ENCODE peak calls at places on chromosomes 4 and X, in seven cellular contexts. I is tibial nerve, J is suprapubic skin, N is fibroblast of lung, O is heart right ventricle, T is K562, F is mucosa of descending colon. A is an unnamed sample. For H3K9me3, the result is how much of the 10 kb centered on the place peaks cover.

GRCh38 chr4:8238515-8239053 is 31.0 kb upstream of the HTRA3 start:
- DNase-seq in I (no peak), J (no peak), N (no peak), O (no peak), T (peak), F (peak), A (no peak)

GRCh38 chr4:149791836-149792235 is 23.8 kb downstream of the IQCM start:
- DNase-seq in I (no peak), J (no peak), N (peak), O (no peak), T (no peak), F (no peak), A (no peak)

GRCh38 chr4:106569151-106570029 is 200.8 kb upstream of the GIMD1 start:
- DNase-seq in I (no peak), J (peak), N (no peak), O (no peak), T (no peak), F (no peak), A (no peak)

GRCh38 chrX:20317873-20318272 is 51.2 kb upstream of the RPS6KA3 start:
- DNase-seq in I (no peak), J (no peak), N (no peak), O (no peak), T (no peak), F (no peak), A (no peak)

GRCh38 chr4:54082168-54082567 is 17.8 kb upstream of the CHIC2 start:
- DNase-seq in I (no peak), J (no peak), N (peak), O (no peak), T (no peak), F (no peak), A (peak)

GRCh38 chr4:98688416-98689290 is 30.2 kb upstream of the TSPAN5 start:
- DNase-seq in I (no peak), J (no peak), N (peak), O (no peak), T (peak), F (no peak), A (peak)

GRCh38 chr4:8913121-8913857 is 41.6 kb upstream of the HMX1 start:
- DNase-seq in I (peak), J (peak), N (no peak), O (no peak), T (no peak), F (no peak), A (no peak)

GRCh38 chr4:174713181-174713580 is 115.9 kb downstream of the GLRA3 start:
- DNase-seq in I (no peak), J (no peak), N (no peak), O (no peak), T (no peak), F (no peak), A (no peak)

GRCh38 chrX:3268804-3269203 is 77.6 kb downstream of the MXRA5 start:
- DNase-seq in I (no peak), J (no peak), N (peak), O (no peak), T (no peak), F (no peak), A (no peak)

GRCh38 chrX:37420179-37420578 is 71.0 kb downstream of the PRRG1 start:
- DNase-seq in I (no peak), J (no peak), N (peak), O (no peak), T (no peak), F (no peak), A (no peak)

GRCh38 chr4:141301216-141301615 is 80.5 kb downstream of the ZNF330 start:
- DNase-seq in I (no peak), J (no peak), N (no peak), O (peak), T (no peak), F (no peak), A (no peak)

GRCh38 chr4:137949746-137950145 is 292.4 kb downstream of the SLC7A11 start:
- DNase-seq in I (no peak), J (no peak), N (peak), O (no peak), T (no peak), F (no peak), A (no peak)

GRCh38 chrX:2960861-2961515 is 31.8 kb upstream of the ARSD start:
- DNase-seq in I (no peak), J (no peak), N (no peak), O (no peak), T (no peak), F (no peak), A (no peak)

GRCh38 chr4:188387134-188387791 is 248.0 kb downstream of the TRIML1 start:
- DNase-seq in I (no peak), J (no peak), N (no peak), O (no peak), T (no peak), F (no peak), A (no peak)

GRCh38 chr4:766152-766515 is 59.8 kb downstream of the CPLX1 start:
- DNase-seq in I (no peak), J (no peak), N (peak), O (no peak), T (no peak), F (no peak), A (no peak)

GRCh38 chr4:98327694-98328093 is 66.5 kb downstream of the RAP1GDS1 start:
- DNase-seq in I (no peak), J (no peak), N (no peak), O (no peak), T (no peak), F (no peak), A (no peak)

GRCh38 chrX:13495232-13495631 is 74.2 kb upstream of the EGFL6 start:
- DNase-seq in I (no peak), J (no peak), N (no peak), O (no peak), T (no peak), F (no peak), A (no peak)

GRCh38 chrX:129736491-129736890 is 2.3 kb upstream of the XPNPEP2 start:
- DNase-seq in I (no peak), J (no peak), N (no peak), O (no peak), T (no peak), F (no peak), A (no peak)

GRCh38 chrX:50579955-50580354 is 109.3 kb upstream of the DGKK start:
- DNase-seq in I (no peak), J (no peak), N (peak), O (peak), T (peak), F (no peak), A (peak)

GRCh38 chrX:37905436-37906147 is 58.2 kb upstream of the DYNLT3 start:
- DNase-seq in I (no peak), J (no peak), N (peak), O (no peak), T (no peak), F (peak), A (no peak)

GRCh38 chr4:181077416-181077815 is 1165.8 kb upstream of the TENM3 start:
- DNase-seq in I (no peak), J (no peak), N (peak), O (no peak), T (no peak), F (no peak), A (no peak)

GRCh38 chr4:30443289-30443688 is 276.9 kb upstream of the PCDH7 start:
- DNase-seq in I (no peak), J (no peak), N (no peak), O (no peak), T (no peak), F (no peak), A (no peak)

GRCh38 chr4:83040269-83040668 is 5.3 kb downstream of the COPS4 start:
- DNase-seq in I (no peak), J (no peak), N (no peak), O (no peak), T (no peak), F (no peak), A (no peak)
- TF ChIP-seq CTCF in I (no peak), J (no peak), N (no peak), O (no peak), T (no peak), F (no peak), A (peak)

GRCh38 chrX:40108959-40109287 is 11.2 kb upstream of the BCOR start:
- DNase-seq in I (no peak), J (no peak), N (peak), O (peak), T (peak), F (peak), A (no peak)

GRCh38 chrX:40108084-40108958 is 10.6 kb upstream of the BCOR start:
- DNase-seq in I (no peak), J (no peak), N (peak), O (peak), T (no peak), F (peak), A (no peak)

GRCh38 chrX:40105791-40106676 is 8.3 kb upstream of the BCOR start:
- DNase-seq in I (peak), J (no peak), N (no peak), O (peak), T (peak), F (peak), A (no peak)

GRCh38 chrX:40106677-40107290 is 9.0 kb upstream of the BCOR start:
- DNase-seq in I (no peak), J (no peak), N (no peak), O (no peak), T (no peak), F (no peak), A (no peak)

DNA sequence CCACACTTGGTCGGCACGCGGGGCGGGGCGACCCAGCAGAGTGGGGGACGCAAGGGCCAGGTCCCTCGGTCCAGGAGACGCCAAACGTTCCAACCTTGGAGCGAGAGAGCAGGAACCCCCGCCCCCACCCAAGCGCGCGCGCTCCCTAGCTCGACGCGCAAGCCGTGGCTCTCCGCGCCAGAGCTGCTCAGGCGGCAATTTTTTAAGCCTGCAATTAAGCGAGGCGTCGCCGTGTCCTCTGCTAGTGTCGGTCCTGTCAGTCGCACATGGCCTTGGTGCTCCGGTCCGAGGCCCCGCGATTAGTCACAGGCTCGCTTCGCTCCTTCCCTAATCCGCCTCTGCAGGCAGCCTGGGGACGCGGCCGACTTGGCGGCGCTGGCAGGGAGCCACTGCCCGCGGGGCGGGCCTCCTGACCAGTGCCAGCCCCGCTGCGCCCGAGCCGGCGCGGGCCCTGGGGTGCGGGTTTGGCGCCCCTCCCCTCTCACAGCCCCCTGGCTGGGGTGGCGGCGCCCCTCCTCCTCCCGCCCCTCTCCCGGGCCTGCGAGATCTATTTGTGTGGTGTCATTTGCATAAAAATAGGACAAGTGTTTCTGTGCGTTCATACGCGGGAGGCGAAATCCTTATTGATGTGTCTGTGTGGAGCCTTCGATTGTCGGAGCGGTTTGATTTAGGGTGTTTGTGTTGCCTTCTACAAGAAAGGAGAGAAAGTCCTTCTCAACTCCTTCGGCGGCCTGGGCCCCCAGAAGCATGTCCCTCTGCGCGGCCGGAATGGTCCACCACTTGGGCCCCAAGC is 9.7 kb upstream of the BCOR start:
- DNase-seq in I (no peak), J (no peak), N (no peak), O (peak), T (no peak), F (peak), A (no peak)
- H3K9me3 ChIP-seq in I (under half), J (under half), N (under half), O (under half), T (under half), F (under half), A (under half)

GRCh38 chrX:103686199-103687072 is at the start of gene MORF4L2:
- DNase-seq in I (peak), J (peak), N (peak), O (peak), T (peak), F (peak), A (peak)
- TF ChIP-seq CTCF in I (no peak), J (no peak), N (no peak), O (no peak), T (no peak), F (no peak), A (no peak)

GRCh38 chr4:182809417-182810102 is 107.6 kb downstream of the DCTD start:
- DNase-seq in I (no peak), J (no peak), N (no peak), O (no peak), T (no peak), F (no peak), A (no peak)
- H3K9me3 ChIP-seq in I (under half), J (under half), N (under half), O (under half), T (under half), F (under half), A (under half)

DNA sequence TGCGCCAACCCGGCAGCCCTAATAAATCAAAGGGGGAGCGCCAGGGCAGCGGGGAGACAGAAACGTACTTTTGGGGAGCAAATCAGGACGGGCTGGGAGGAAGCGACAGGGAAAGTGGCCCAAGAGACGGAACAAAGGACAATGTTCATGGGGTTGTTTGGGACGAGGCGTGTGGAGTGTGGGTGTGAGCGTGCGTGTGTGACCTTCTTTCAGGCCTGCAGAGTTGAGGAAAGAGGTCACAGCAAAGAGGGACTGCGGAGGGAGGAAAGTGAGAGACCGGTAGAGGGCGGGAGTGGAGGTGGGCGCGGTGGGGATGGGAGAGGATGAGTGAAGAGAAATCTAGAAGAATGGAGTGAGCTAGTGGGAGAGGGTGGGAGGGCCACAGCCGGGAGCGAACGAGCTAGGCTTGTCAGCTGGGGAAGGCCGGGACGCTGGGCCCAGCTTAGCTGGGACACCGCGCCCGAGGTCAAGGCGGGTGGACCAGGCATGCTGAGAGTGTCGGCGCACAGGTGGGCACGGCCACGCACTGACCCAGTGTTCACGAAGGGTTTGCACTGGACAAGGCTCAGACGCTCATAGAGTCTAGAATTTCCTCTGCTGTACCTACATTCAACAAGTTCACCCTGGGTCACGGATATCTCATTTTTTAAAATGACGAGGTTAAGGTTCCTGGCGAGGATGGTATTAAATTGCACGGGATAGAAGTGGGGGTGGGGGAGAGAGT is 14.7 kb upstream of the PITX2 start:
- DNase-seq in I (no peak), J (no peak), N (no peak), O (no peak), T (no peak), F (no peak), A (no peak)
- TF ChIP-seq CTCF in I (no peak), J (no peak), N (no peak), O (no peak), T (no peak), F (no peak), A (no peak)

GRCh38 chr4:81095411-81095810 is 64.9 kb downstream of the BMP3 start:
- DNase-seq in I (no peak), J (no peak), N (no peak), O (no peak), T (no peak), F (no peak), A (no peak)

GRCh38 chr4:81093720-81094401 is 63.4 kb downstream of the BMP3 start:
- DNase-seq in I (no peak), J (no peak), N (no peak), O (no peak), T (no peak), F (no peak), A (no peak)

DNA sequence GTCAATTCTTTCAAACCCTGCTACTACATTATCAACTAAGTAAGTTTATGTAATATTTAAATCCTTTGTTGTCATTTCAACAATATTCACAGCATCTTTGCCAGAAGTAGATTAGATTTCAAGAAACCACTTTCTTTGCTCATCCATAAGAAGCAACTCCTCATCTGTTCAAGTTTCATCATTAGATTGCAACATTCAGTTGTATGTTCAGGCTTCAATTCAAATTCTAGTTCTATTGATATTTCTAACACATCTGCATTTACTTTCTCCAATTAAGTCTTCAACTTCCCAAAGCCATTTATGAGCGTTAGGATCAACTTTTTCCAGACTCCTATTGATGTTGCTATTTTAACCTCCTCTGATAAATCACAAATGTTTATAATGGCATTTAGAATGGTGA is 66.1 kb downstream of the BMP3 start:
- DNase-seq in I (no peak), J (no peak), N (peak), O (no peak), T (no peak), F (no peak), A (no peak)
- H3K9me3 ChIP-seq in I (under half), J (under half), N (under half), O (under half), T (under half), F (under half), A (under half)

DNA sequence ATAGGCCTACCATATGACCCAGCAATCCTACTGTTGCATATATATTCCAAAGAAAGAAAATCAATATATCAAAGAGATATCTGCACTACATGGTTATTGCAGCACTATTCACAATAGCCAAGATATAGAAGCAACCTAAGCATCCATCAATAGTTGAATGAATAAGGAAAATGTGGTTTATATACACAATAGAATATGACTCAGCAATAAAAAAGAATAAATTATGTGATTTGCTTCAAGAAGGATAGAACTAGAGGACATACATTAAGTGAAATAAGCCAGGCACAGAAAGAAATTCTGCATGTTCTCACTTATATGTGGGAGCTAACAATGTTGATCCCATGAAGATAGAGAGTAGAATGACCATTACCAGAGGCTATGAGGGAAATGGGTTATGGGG is 13.1 kb upstream of the FHIP1A start:
- DNase-seq in I (no peak), J (no peak), N (no peak), O (no peak), T (no peak), F (no peak), A (no peak)
- TF ChIP-seq CTCF in I (no peak), J (no peak), N (no peak), O (no peak), T (no peak), F (no peak), A (no peak)

DNA sequence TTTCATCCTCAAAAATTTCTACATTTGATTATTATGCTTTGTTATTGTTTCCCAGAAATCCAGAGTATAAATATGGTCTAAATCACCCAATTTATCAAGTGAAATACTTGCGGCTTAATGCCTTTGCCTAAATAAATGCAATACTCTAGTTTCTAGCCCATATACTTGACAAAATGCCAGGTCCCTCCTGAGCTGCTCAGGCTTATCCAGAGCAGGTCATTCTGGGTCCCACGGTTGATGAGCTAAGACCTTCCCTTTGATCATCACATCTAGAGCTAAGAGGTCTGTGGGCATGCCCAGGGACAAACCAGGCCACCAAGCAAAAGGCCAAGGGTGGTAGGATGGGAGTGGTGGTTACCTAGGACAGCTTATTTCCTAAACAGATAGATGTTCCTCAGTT is 180.1 kb downstream of the SMIM20 start:
- DNase-seq in I (no peak), J (no peak), N (peak), O (no peak), T (no peak), F (no peak), A (peak)
- H3K9me3 ChIP-seq in I (under half), J (under half), N (under half), O (under half), T (under half), F (under half), A (under half)

A was measured in AG04450.